ENCODE peak calls at places on chromosomes 6 and 20, in nine cellular contexts. One of them, this sample, is unnamed.
A peak's percentile ranks its signal among the peaks of the same experiment; 100 is the strongest.

GRCh38 chr20:19937651-19938420 is 79.3 kb upstream of the NAA20 start:
- DNase-seq in smooth muscle cell of the brain vasculature: no peak
- DNase-seq in CD4-positive, alpha-beta T cell: no peak
- DNase-seq in HFFc6: no peak
- DNase-seq in AG04450: no peak
- DNase-seq in NCI-H187 treated with DMSO at 0.1 percent for 48 hours: no peak
- DNase-seq in activated CD4-positive, alpha-beta T cell treated with anti-CD3 and anti-CD28 coated beads for 4 hours: no peak
- DNase-seq in Daoy: no peak
- DNase-seq in GOT3: no peak
- DNase-seq in this sample: no peak

GRCh38 chr6:18260448-18261106 is 3.8 kb downstream of the DEK start:
- DNase-seq in smooth muscle cell of the brain vasculature: no peak
- DNase-seq in CD4-positive, alpha-beta T cell: no peak
- DNase-seq in HFFc6: peak; percentile 54
- DNase-seq in AG04450: no peak
- DNase-seq in NCI-H187 treated with DMSO at 0.1 percent for 48 hours: no peak
- DNase-seq in activated CD4-positive, alpha-beta T cell treated with anti-CD3 and anti-CD28 coated beads for 4 hours: no peak
- DNase-seq in Daoy: peak; percentile 80
- DNase-seq in GOT3: no peak
- DNase-seq in this sample: no peak

GRCh38 chr20:36861875-36862801 is 13.8 kb upstream of the TLDC2 start:
- DNase-seq in smooth muscle cell of the brain vasculature: peak; percentile 58
- DNase-seq in CD4-positive, alpha-beta T cell: no peak
- DNase-seq in HFFc6: peak; percentile 91
- DNase-seq in AG04450: no peak
- DNase-seq in NCI-H187 treated with DMSO at 0.1 percent for 48 hours: no peak
- DNase-seq in activated CD4-positive, alpha-beta T cell treated with anti-CD3 and anti-CD28 coated beads for 4 hours: no peak
- DNase-seq in Daoy: peak; percentile 93
- DNase-seq in GOT3: peak; percentile 50
- DNase-seq in this sample: no peak

GRCh38 chr6:170260686-170261085 is 30.2 kb downstream of the DLL1 start:
- DNase-seq in smooth muscle cell of the brain vasculature: no peak
- DNase-seq in CD4-positive, alpha-beta T cell: no peak
- DNase-seq in HFFc6: no peak
- DNase-seq in AG04450: no peak
- DNase-seq in NCI-H187 treated with DMSO at 0.1 percent for 48 hours: no peak
- DNase-seq in activated CD4-positive, alpha-beta T cell treated with anti-CD3 and anti-CD28 coated beads for 4 hours: no peak
- DNase-seq in Daoy: no peak
- DNase-seq in GOT3: no peak
- DNase-seq in this sample: no peak

GRCh38 chr6:34154668-34155447 is 9.0 kb upstream of the GRM4 start:
- DNase-seq in smooth muscle cell of the brain vasculature: no peak
- DNase-seq in CD4-positive, alpha-beta T cell: peak; percentile 45
- DNase-seq in HFFc6: peak; percentile 35
- DNase-seq in AG04450: no peak
- DNase-seq in NCI-H187 treated with DMSO at 0.1 percent for 48 hours: no peak
- DNase-seq in activated CD4-positive, alpha-beta T cell treated with anti-CD3 and anti-CD28 coated beads for 4 hours: peak; percentile 67
- DNase-seq in Daoy: peak; percentile 73
- DNase-seq in GOT3: no peak
- DNase-seq in this sample: peak; percentile 65

GRCh38 chr6:140485740-140486467 is 1111.5 kb upstream of the CITED2 start:
- DNase-seq in smooth muscle cell of the brain vasculature: peak; percentile 39
- DNase-seq in CD4-positive, alpha-beta T cell: no peak
- DNase-seq in HFFc6: peak; percentile 85
- DNase-seq in AG04450: peak; percentile 69
- DNase-seq in NCI-H187 treated with DMSO at 0.1 percent for 48 hours: no peak
- DNase-seq in activated CD4-positive, alpha-beta T cell treated with anti-CD3 and anti-CD28 coated beads for 4 hours: no peak
- DNase-seq in Daoy: peak; percentile 75
- DNase-seq in GOT3: no peak
- DNase-seq in this sample: no peak

GRCh38 chr6:33995873-33996475 is 149.9 kb downstream of the GRM4 start:
- DNase-seq in smooth muscle cell of the brain vasculature: no peak
- DNase-seq in CD4-positive, alpha-beta T cell: no peak
- DNase-seq in HFFc6: no peak
- DNase-seq in AG04450: no peak
- DNase-seq in NCI-H187 treated with DMSO at 0.1 percent for 48 hours: no peak
- DNase-seq in activated CD4-positive, alpha-beta T cell treated with anti-CD3 and anti-CD28 coated beads for 4 hours: no peak
- DNase-seq in Daoy: no peak
- DNase-seq in GOT3: no peak
- DNase-seq in this sample: no peak

GRCh38 chr6:36314221-36315014 is 22.3 kb downstream of the BNIP5 start:
- DNase-seq in smooth muscle cell of the brain vasculature: no peak
- DNase-seq in CD4-positive, alpha-beta T cell: no peak
- DNase-seq in HFFc6: no peak
- DNase-seq in AG04450: no peak
- DNase-seq in NCI-H187 treated with DMSO at 0.1 percent for 48 hours: no peak
- DNase-seq in activated CD4-positive, alpha-beta T cell treated with anti-CD3 and anti-CD28 coated beads for 4 hours: no peak
- DNase-seq in Daoy: peak; percentile 89
- DNase-seq in GOT3: no peak
- DNase-seq in this sample: no peak

GRCh38 chr20:32007787-32008616 is 2.2 kb upstream of the CCM2L start:
- DNase-seq in smooth muscle cell of the brain vasculature: no peak
- DNase-seq in CD4-positive, alpha-beta T cell: no peak
- DNase-seq in HFFc6: no peak
- DNase-seq in AG04450: no peak
- DNase-seq in NCI-H187 treated with DMSO at 0.1 percent for 48 hours: no peak
- DNase-seq in activated CD4-positive, alpha-beta T cell treated with anti-CD3 and anti-CD28 coated beads for 4 hours: no peak
- DNase-seq in Daoy: peak; percentile 75
- DNase-seq in GOT3: no peak
- DNase-seq in this sample: no peak

GRCh38 chr6:110173506-110174132 is 5.9 kb downstream of the WASF1 start:
- DNase-seq in smooth muscle cell of the brain vasculature: no peak
- DNase-seq in CD4-positive, alpha-beta T cell: no peak
- DNase-seq in HFFc6: no peak
- DNase-seq in AG04450: no peak
- DNase-seq in NCI-H187 treated with DMSO at 0.1 percent for 48 hours: no peak
- DNase-seq in activated CD4-positive, alpha-beta T cell treated with anti-CD3 and anti-CD28 coated beads for 4 hours: no peak
- DNase-seq in Daoy: no peak
- DNase-seq in GOT3: no peak
- DNase-seq in this sample: no peak

GRCh38 chr20:409697-410559 is 1.8 kb downstream of the RBCK1 start:
- DNase-seq in smooth muscle cell of the brain vasculature: no peak
- DNase-seq in CD4-positive, alpha-beta T cell: no peak
- DNase-seq in HFFc6: no peak
- DNase-seq in AG04450: no peak
- DNase-seq in NCI-H187 treated with DMSO at 0.1 percent for 48 hours: no peak
- DNase-seq in activated CD4-positive, alpha-beta T cell treated with anti-CD3 and anti-CD28 coated beads for 4 hours: no peak
- DNase-seq in Daoy: no peak
- DNase-seq in GOT3: no peak
- DNase-seq in this sample: no peak